ENCODE peak calls at places on chromosomes 11 and 22, in eight cellular contexts. L is DND-41, J is GM23338, P is lower leg skin, C is HepG2, W is fibroblast of villous mesenchyme, S is HL-60, K is neural progenitor cell. B is an unnamed sample.

GRCh38 chr22:19533049-19533626 is 8.9 kb upstream of the CLDN5 start:
- DNase-seq in L (no peak), J (no peak), P (no peak), C (no peak), W (no peak), S (no peak), K (no peak), B (no peak)

GRCh38 chr11:117805048-117805447 is 8.0 kb upstream of the DSCAML1 start:
- DNase-seq in L (no peak), J (no peak), P (no peak), C (no peak), W (no peak), S (no peak), K (no peak), B (no peak)

GRCh38 chr11:2910401-2910955 is 18.7 kb downstream of the PHLDA2 start:
- DNase-seq in L (no peak), J (no peak), P (no peak), C (no peak), W (no peak), S (no peak), K (no peak), B (no peak)

GRCh38 chr11:7657306-7658025 is 15.8 kb downstream of the CYB5R2 start:
- DNase-seq in L (no peak), J (peak), P (peak), C (peak), W (peak), S (peak), K (peak), B (no peak)

GRCh38 chr11:94449437-94449836 is 44.2 kb downstream of the MRE11 start:
- DNase-seq in L (no peak), J (no peak), P (no peak), C (peak), W (peak), S (no peak), K (no peak), B (peak)

GRCh38 chr11:102760355-102761035 is 19.9 kb downstream of the MMP10 start:
- DNase-seq in L (no peak), J (no peak), P (no peak), C (no peak), W (peak), S (no peak), K (no peak), B (no peak)

GRCh38 chr11:100932474-100933100 is 197.0 kb downstream of the PGR start:
- DNase-seq in L (no peak), J (peak), P (no peak), C (peak), W (peak), S (no peak), K (peak), B (no peak)

GRCh38 chr11:8263109-8263768 is 439 bp downstream of the LMO1 start:
- DNase-seq in L (no peak), J (peak), P (no peak), C (no peak), W (no peak), S (no peak), K (peak), B (no peak)

GRCh38 chr11:79241842-79242241 is 199.0 kb downstream of the TENM4 start:
- DNase-seq in L (no peak), J (no peak), P (no peak), C (no peak), W (no peak), S (no peak), K (no peak), B (no peak)

GRCh38 chr11:107908211-107908610 is 20.0 kb upstream of the RAB39A start:
- DNase-seq in L (no peak), J (no peak), P (no peak), C (no peak), W (no peak), S (no peak), K (no peak), B (no peak)

GRCh38 chr11:1302041-1302460 is 7.4 kb downstream of the TOLLIP start:
- DNase-seq in L (no peak), J (no peak), P (no peak), C (no peak), W (no peak), S (no peak), K (no peak), B (no peak)

GRCh38 chr11:91972665-91973266 is 251.9 kb upstream of the FAT3 start:
- DNase-seq in L (no peak), J (no peak), P (no peak), C (no peak), W (no peak), S (no peak), K (peak), B (no peak)

GRCh38 chr11:34356918-34357645 is 728 bp downstream of the ABTB2 start:
- DNase-seq in L (no peak), J (peak), P (peak), C (no peak), W (peak), S (peak), K (peak), B (no peak)

GRCh38 chr11:116928845-116929244 is 91.4 kb upstream of the APOA1 start:
- DNase-seq in L (no peak), J (no peak), P (no peak), C (peak), W (peak), S (no peak), K (no peak), B (no peak)

GRCh38 chr22:17332109-17332508 is 37.2 kb upstream of the CECR2 start:
- DNase-seq in L (no peak), J (no peak), P (no peak), C (no peak), W (no peak), S (no peak), K (no peak), B (no peak)

GRCh38 chr11:528815-529728 is 6.3 kb downstream of the HRAS start:
- DNase-seq in L (no peak), J (no peak), P (no peak), C (no peak), W (no peak), S (no peak), K (no peak), B (no peak)

GRCh38 chr22:26972281-26972680 is 314.9 kb downstream of the MIAT start:
- DNase-seq in L (no peak), J (no peak), P (no peak), C (no peak), W (no peak), S (no peak), K (no peak), B (no peak)

GRCh38 chr22:41915035-41915782 is at the start of gene SHISA8:
- DNase-seq in L (no peak), J (peak), P (no peak), C (no peak), W (peak), S (peak), K (peak), B (no peak)

GRCh38 chr22:17056807-17057206 is 28.0 kb upstream of the IL17RA start:
- DNase-seq in L (no peak), J (no peak), P (no peak), C (no peak), W (no peak), S (no peak), K (no peak), B (no peak)

GRCh38 chr22:39434243-39434653 is 22.6 kb upstream of the MGAT3 start:
- DNase-seq in L (no peak), J (no peak), P (no peak), C (no peak), W (no peak), S (no peak), K (no peak), B (no peak)

GRCh38 chr11:113484223-113484622 is 9.0 kb upstream of the DRD2 start:
- DNase-seq in L (no peak), J (no peak), P (no peak), C (no peak), W (no peak), S (no peak), K (no peak), B (no peak)

GRCh38 chr11:131546218-131546895 is 175.9 kb downstream of the NTM start:
- DNase-seq in L (no peak), J (peak), P (no peak), C (no peak), W (no peak), S (no peak), K (peak), B (no peak)

GRCh38 chr11:104259121-104259610 is 95.2 kb upstream of the PDGFD start:
- DNase-seq in L (no peak), J (no peak), P (no peak), C (no peak), W (no peak), S (no peak), K (no peak), B (peak)

GRCh38 chr22:26079009-26079408 is 90.3 kb upstream of the SEZ6L start:
- DNase-seq in L (no peak), J (peak), P (no peak), C (no peak), W (no peak), S (no peak), K (peak), B (no peak)

GRCh38 chr11:102316505-102316904 is 779 bp upstream of the BIRC3 start:
- DNase-seq in L (no peak), J (no peak), P (no peak), C (no peak), W (no peak), S (no peak), K (no peak), B (no peak)

GRCh38 chr11:73288873-73289707 is 17.0 kb downstream of the P2RY6 start:
- DNase-seq in L (peak), J (peak), P (peak), C (peak), W (peak), S (peak), K (peak), B (no peak)

GRCh38 chr11:62555464-62556092 is 9.0 kb upstream of the AHNAK start:
- DNase-seq in L (peak), J (peak), P (no peak), C (no peak), W (no peak), S (peak), K (peak), B (no peak)

GRCh38 chr11:123239371-123240150 is 44.5 kb upstream of the CLMP start:
- DNase-seq in L (no peak), J (no peak), P (no peak), C (no peak), W (no peak), S (no peak), K (no peak), B (no peak)

GRCh38 chr11:109347304-109347703 is 74.7 kb upstream of the C11orf87 start:
- DNase-seq in L (no peak), J (no peak), P (no peak), C (no peak), W (no peak), S (no peak), K (no peak), B (no peak)

GRCh38 chr11:95916049-95916448 is 7.9 kb downstream of the MTMR2 start:
- DNase-seq in L (no peak), J (no peak), P (no peak), C (no peak), W (no peak), S (no peak), K (no peak), B (no peak)

DNA sequence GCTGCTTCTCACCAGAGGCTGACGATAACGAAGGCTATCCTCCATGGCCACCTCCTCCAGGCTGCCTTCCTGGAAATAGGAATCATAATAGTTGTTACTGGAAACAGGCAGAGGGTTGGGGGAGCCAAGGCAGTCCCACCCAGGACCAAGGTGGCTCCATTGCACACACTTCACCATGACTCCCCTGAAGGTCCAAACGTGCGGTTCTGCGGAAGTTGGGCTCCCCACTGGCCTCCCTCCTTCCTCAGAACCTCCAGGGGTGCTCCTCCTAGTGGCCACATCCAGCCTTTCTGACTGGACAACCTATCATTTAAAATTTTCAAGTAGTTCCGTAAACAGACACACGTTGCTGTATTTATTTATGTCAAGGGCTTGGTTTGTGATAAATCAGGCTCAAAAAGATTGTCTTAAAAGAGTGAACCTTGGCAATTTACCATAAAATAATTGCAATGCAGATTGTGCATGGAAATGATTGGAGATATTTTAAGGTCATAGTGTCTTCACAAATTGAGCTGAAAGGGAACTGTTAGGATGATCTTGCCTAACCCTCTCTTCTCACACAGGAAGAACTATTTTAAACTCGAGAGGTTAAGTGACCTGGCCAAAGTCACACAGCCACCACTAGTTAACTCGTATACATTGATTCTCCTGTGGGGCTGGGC is 1.4 kb upstream of the TCN2 start:
- DNase-seq in L (no peak), J (peak), P (peak), C (peak), W (peak), S (peak), K (peak), B (no peak)
- TF ChIP-seq CTCF in L (peak), J (peak), P (no peak), C (peak), W (peak), S (peak), K (peak), B (peak)

GRCh38 chr22:23242473-23243001 is 62.2 kb downstream of the BCR start:
- DNase-seq in L (no peak), J (peak), P (no peak), C (no peak), W (no peak), S (no peak), K (peak), B (no peak)

GRCh38 chr22:23241562-23242472 is 61.5 kb downstream of the BCR start:
- DNase-seq in L (no peak), J (no peak), P (no peak), C (no peak), W (no peak), S (no peak), K (no peak), B (no peak)

GRCh38 chr22:23238707-23239106 is 58.4 kb downstream of the BCR start:
- DNase-seq in L (no peak), J (no peak), P (no peak), C (no peak), W (no peak), S (no peak), K (no peak), B (no peak)

GRCh38 chr22:23239429-23239828 is 59.1 kb downstream of the BCR start:
- DNase-seq in L (no peak), J (no peak), P (no peak), C (no peak), W (no peak), S (no peak), K (no peak), B (no peak)

DNA sequence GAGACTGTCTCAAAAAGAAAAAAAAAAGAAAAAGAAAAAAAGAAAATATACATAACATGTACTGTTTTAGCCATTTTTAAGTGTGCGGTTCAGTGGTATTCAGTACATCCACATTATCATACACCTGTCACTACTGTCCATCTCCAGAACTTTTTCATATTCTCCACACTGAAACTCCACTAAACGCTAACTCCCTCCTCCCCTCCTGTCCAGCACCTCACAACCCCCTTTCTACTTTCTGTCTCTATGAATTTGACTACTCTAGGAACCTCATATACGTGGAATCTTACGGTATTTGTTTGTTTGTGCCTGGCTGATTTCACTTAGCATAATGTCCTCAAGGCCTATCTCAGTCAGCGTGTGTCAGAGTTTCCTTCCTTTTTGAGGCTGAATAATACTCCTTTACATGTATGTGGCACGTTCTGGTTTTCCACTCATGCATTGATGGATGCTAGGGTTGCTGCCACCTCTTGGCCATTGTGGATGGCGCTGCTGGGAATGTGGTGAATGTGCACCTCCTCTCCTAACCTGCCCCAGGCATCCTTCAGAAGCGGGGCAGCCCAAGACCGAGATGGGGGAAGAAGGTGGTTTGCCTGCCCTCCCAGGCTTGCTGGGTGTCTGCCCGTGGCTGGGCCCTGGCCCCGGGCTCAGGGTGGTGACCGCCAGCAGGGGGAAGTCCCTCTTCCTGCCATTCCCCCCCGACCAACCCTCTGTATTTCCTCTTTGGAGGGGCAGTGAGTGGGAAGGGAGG is 60.5 kb downstream of the BCR start:
- DNase-seq in L (no peak), J (peak), P (no peak), C (no peak), W (no peak), S (peak), K (peak), B (no peak)
- H3K4me3 ChIP-seq in L (no peak), J (peak), P (no peak), C (no peak), W (no peak), S (no peak), K (no peak), B (no peak)

GRCh38 chr11:60944504-60945294 is 7.3 kb downstream of the SLC15A3 start:
- DNase-seq in L (no peak), J (peak), P (no peak), C (no peak), W (no peak), S (peak), K (no peak), B (no peak)
- TF ChIP-seq CTCF in L (peak), J (peak), P (no peak), C (no peak), W (peak), S (peak), K (peak), B (no peak)

GRCh38 chr11:69297926-69298777 is 4.2 kb downstream of the MYEOV start:
- DNase-seq in L (peak), J (no peak), P (peak), C (peak), W (peak), S (peak), K (no peak), B (no peak)
- H3K4me3 ChIP-seq in L (no peak), J (no peak), P (no peak), C (peak), W (peak), S (peak), K (no peak), B (no peak)

GRCh38 chr11:22194907-22195306 is 2.0 kb downstream of the ANO5 start:
- DNase-seq in L (no peak), J (no peak), P (no peak), C (no peak), W (no peak), S (no peak), K (no peak), B (no peak)
- TF ChIP-seq CTCF in L (no peak), J (peak), P (no peak), C (no peak), W (no peak), S (no peak), K (no peak), B (no peak)

DNA sequence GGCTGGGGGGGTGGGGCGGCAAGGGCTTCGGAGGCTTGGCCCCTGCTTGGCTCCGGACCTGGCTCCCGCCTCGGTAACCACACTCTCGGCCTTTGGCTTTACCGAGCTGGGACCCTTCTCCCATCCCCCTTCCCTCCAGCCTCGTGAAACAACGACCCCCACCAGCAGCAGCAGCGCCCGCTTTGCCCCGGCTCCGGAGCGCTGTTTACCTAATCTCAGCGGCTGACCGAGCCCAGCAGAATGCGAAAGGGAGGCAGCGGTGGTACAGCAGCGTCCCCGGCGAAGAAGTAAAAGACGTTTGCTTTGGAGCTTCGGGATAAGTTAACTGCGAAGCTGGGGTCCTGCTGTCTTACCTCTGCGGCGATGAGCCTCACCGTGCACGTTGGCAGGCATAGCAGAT is 2.0 kb upstream of the LARGE1 start:
- DNase-seq in L (no peak), J (peak), P (peak), C (peak), W (no peak), S (no peak), K (peak), B (no peak)
- H3K4me3 ChIP-seq in L (no peak), J (peak), P (peak), C (peak), W (peak), S (no peak), K (peak), B (peak)

B was measured in LNCaP clone FGC.